ENCODE peak calls at places on chromosomes 16 and 17, in four cellular contexts. One of them, this sample, is unnamed.

GRCh38 chr16:55543470-55543869 is 23.0 kb upstream of the CAPNS2 start:
- DNase-seq in GM23338: peak
- DNase-seq in right lobe of liver: no peak
- DNase-seq in mammary epithelial cell: no peak
- DNase-seq in this sample: no peak

GRCh38 chr16:54846761-54847160 is 83.9 kb upstream of the IRX5 start:
- DNase-seq in GM23338: no peak
- DNase-seq in right lobe of liver: no peak
- DNase-seq in mammary epithelial cell: peak
- DNase-seq in this sample: peak

GRCh38 chr17:57806083-57806830 is 43.6 kb downstream of the MRPS23 start:
- DNase-seq in GM23338: no peak
- DNase-seq in right lobe of liver: no peak
- DNase-seq in mammary epithelial cell: no peak
- DNase-seq in this sample: no peak

GRCh38 chr17:40341808-40342574 is 22.5 kb downstream of the GJD3 start:
- DNase-seq in GM23338: peak
- DNase-seq in right lobe of liver: peak
- DNase-seq in mammary epithelial cell: no peak
- DNase-seq in this sample: peak

GRCh38 chr16:24336491-24336890 is 80.4 kb downstream of the CACNG3 start:
- DNase-seq in GM23338: no peak
- DNase-seq in right lobe of liver: no peak
- DNase-seq in mammary epithelial cell: no peak
- DNase-seq in this sample: no peak

GRCh38 chr17:28533091-28533670 is 19.2 kb downstream of the UNC119 start:
- DNase-seq in GM23338: no peak
- DNase-seq in right lobe of liver: no peak
- DNase-seq in mammary epithelial cell: peak
- DNase-seq in this sample: no peak

GRCh38 chr16:2963611-2964415 is at the start of gene KREMEN2:
- DNase-seq in GM23338: peak
- DNase-seq in right lobe of liver: no peak
- DNase-seq in mammary epithelial cell: peak
- DNase-seq in this sample: peak

GRCh38 chr16:11780988-11781680 is 15.9 kb downstream of the ZC3H7A start:
- DNase-seq in GM23338: no peak
- DNase-seq in right lobe of liver: no peak
- DNase-seq in mammary epithelial cell: no peak
- DNase-seq in this sample: no peak

GRCh38 chr17:63096426-63096825 is 130.4 kb downstream of the TANC2 start:
- DNase-seq in GM23338: no peak
- DNase-seq in right lobe of liver: no peak
- DNase-seq in mammary epithelial cell: no peak
- DNase-seq in this sample: no peak

GRCh38 chr16:12815361-12815760 is 11.7 kb upstream of the CPPED1 start:
- DNase-seq in GM23338: no peak
- DNase-seq in right lobe of liver: no peak
- DNase-seq in mammary epithelial cell: no peak
- DNase-seq in this sample: no peak

GRCh38 chr17:6681671-6682070 is 30.1 kb downstream of the C17orf100 start:
- DNase-seq in GM23338: no peak
- DNase-seq in right lobe of liver: no peak
- DNase-seq in mammary epithelial cell: peak
- DNase-seq in this sample: no peak

GRCh38 chr16:26710475-26710874 is 356.3 kb upstream of the C16orf82 start:
- DNase-seq in GM23338: no peak
- DNase-seq in right lobe of liver: no peak
- DNase-seq in mammary epithelial cell: no peak
- DNase-seq in this sample: no peak

GRCh38 chr16:26721290-26721689 is 345.4 kb upstream of the C16orf82 start:
- DNase-seq in GM23338: no peak
- DNase-seq in right lobe of liver: no peak
- DNase-seq in mammary epithelial cell: no peak
- DNase-seq in this sample: no peak

GRCh38 chr16:26717826-26718225 is 348.9 kb upstream of the C16orf82 start:
- DNase-seq in GM23338: peak
- DNase-seq in right lobe of liver: no peak
- DNase-seq in mammary epithelial cell: no peak
- DNase-seq in this sample: no peak

GRCh38 chr16:26715969-26716368 is 350.8 kb upstream of the C16orf82 start:
- DNase-seq in GM23338: no peak
- DNase-seq in right lobe of liver: no peak
- DNase-seq in mammary epithelial cell: no peak
- DNase-seq in this sample: no peak
- H3K4me3 ChIP-seq in GM23338: no peak
- H3K4me3 ChIP-seq in right lobe of liver: no peak
- H3K4me3 ChIP-seq in mammary epithelial cell: no peak
- H3K4me3 ChIP-seq in this sample: no peak

GRCh38 chr17:74325376-74325742 is 667 bp upstream of the KIF19 start:
- DNase-seq in GM23338: peak
- DNase-seq in right lobe of liver: no peak
- DNase-seq in mammary epithelial cell: no peak
- DNase-seq in this sample: no peak

GRCh38 chr17:74326506-74326905 is 480 bp downstream of the KIF19 start:
- DNase-seq in GM23338: peak
- DNase-seq in right lobe of liver: no peak
- DNase-seq in mammary epithelial cell: no peak
- DNase-seq in this sample: no peak

GRCh38 chr17:74328487-74328886 is 2.5 kb downstream of the KIF19 start:
- DNase-seq in GM23338: no peak
- DNase-seq in right lobe of liver: no peak
- DNase-seq in mammary epithelial cell: no peak
- DNase-seq in this sample: no peak

GRCh38 chr17:74324521-74324920 is 1.5 kb upstream of the KIF19 start:
- DNase-seq in GM23338: no peak
- DNase-seq in right lobe of liver: no peak
- DNase-seq in mammary epithelial cell: no peak
- DNase-seq in this sample: no peak

DNA sequence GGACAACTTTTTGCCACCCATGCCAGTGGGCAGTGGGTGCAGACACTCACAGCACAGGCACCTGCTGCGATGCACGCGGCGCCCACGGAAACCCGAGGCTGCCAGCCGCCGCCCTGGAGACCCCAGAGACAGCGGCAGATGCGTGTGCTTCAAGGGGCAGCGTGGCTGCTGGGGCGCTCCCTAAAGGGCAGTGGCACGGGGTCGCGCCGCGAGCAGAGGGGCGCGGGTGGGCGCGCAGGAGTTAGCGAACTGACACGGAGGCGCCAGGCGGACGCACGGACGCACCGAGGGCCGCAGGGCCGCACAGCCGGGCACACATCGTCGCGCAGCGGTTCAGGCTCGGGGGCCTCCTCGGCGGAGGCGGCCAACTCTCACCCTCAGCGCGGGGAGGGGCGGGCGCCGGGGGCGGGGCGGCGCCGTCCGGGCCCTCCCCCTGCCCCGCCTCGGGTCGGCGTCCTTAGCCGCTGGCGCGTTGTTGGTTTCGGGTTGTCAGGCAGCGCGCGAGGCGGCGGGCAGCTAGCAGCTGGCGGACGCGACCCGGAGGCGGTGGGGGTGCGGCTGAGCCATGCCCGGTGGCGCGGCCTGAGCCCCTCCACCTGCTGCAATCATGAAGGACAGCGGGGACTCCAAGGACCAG is at the start of gene KIF19:
- DNase-seq in GM23338: peak
- DNase-seq in right lobe of liver: no peak
- DNase-seq in mammary epithelial cell: no peak
- DNase-seq in this sample: peak
- H3K4me3 ChIP-seq in GM23338: peak
- H3K4me3 ChIP-seq in right lobe of liver: peak
- H3K4me3 ChIP-seq in mammary epithelial cell: no peak
- H3K4me3 ChIP-seq in this sample: peak

DNA sequence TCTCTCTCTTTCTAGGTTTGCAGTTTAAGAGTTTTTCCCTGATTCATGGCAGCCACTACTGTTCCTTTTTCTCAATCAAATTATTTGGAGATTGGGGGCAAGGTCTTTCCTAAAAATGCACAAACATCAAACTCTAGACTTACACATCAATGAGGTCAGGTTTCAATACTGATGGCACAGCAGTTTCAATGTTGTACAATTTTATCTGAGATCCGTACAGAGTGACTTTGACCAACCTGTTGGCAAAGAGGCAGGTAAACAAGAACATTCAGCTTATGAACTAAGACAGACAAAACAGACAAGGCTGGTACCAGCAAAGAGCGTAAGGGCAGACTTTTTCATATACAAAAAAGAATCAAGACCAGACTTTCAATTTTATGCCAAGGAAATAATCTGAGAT is 58.0 kb upstream of the GSG1L start:
- DNase-seq in GM23338: no peak
- DNase-seq in right lobe of liver: peak
- DNase-seq in mammary epithelial cell: no peak
- DNase-seq in this sample: no peak
- H3K4me3 ChIP-seq in GM23338: no peak
- H3K4me3 ChIP-seq in right lobe of liver: no peak
- H3K4me3 ChIP-seq in mammary epithelial cell: no peak
- H3K4me3 ChIP-seq in this sample: no peak

GRCh38 chr16:86824751-86825310 is 246.5 kb downstream of the FOXL1 start:
- DNase-seq in GM23338: peak
- DNase-seq in right lobe of liver: no peak
- DNase-seq in mammary epithelial cell: peak
- DNase-seq in this sample: no peak
- H3K4me3 ChIP-seq in GM23338: no peak
- H3K4me3 ChIP-seq in right lobe of liver: no peak
- H3K4me3 ChIP-seq in mammary epithelial cell: no peak
- H3K4me3 ChIP-seq in this sample: no peak

GRCh38 chr16:80804061-80804450 is 342 bp downstream of the CDYL2 start:
- DNase-seq in GM23338: peak
- DNase-seq in right lobe of liver: peak
- DNase-seq in mammary epithelial cell: peak
- DNase-seq in this sample: peak
- H3K4me3 ChIP-seq in GM23338: peak
- H3K4me3 ChIP-seq in right lobe of liver: peak
- H3K4me3 ChIP-seq in mammary epithelial cell: peak
- H3K4me3 ChIP-seq in this sample: peak